ENCODE peak calls at places on chromosomes 13 and 19, in seven cellular contexts. I, A, C, H, V, F and O are unnamed samples.

GRCh38 chr13:97855570-97855970 is 97.9 kb upstream of the IPO5 start:
- DNase-seq in I (no peak), A (peak), C (peak), H (peak), V (peak), F (peak), O (peak)

GRCh38 chr19:4380254-4380727 is 20.1 kb downstream of the SH3GL1 start:
- DNase-seq in I (peak), A (no peak), C (peak), H (no peak), V (no peak), F (peak), O (no peak)

GRCh38 chr19:49643466-49643865 is 1.5 kb downstream of the SCAF1 start:
- DNase-seq in I (no peak), A (no peak), C (no peak), H (no peak), V (no peak), F (no peak), O (no peak)

GRCh38 chr19:31562916-31563626 is 213.8 kb upstream of the TSHZ3 start:
- DNase-seq in I (no peak), A (no peak), C (no peak), H (no peak), V (no peak), F (no peak), O (no peak)

GRCh38 chr13:114128624-114129522 is 3.5 kb downstream of the RASA3 start:
- DNase-seq in I (peak), A (no peak), C (peak), H (peak), V (no peak), F (peak), O (peak)

GRCh38 chr19:42114412-42114811 is 17.8 kb downstream of the POU2F2 start:
- DNase-seq in I (no peak), A (no peak), C (no peak), H (no peak), V (no peak), F (no peak), O (no peak)

GRCh38 chr13:30371649-30372265 is 50.5 kb upstream of the UBE2L5 start:
- DNase-seq in I (peak), A (no peak), C (no peak), H (peak), V (peak), F (peak), O (peak)

GRCh38 chr13:98507060-98507797 is 69.7 kb downstream of the STK24 start:
- DNase-seq in I (no peak), A (no peak), C (peak), H (no peak), V (no peak), F (peak), O (no peak)

GRCh38 chr13:52833261-52833660 is 15.2 kb downstream of the PCDH8 start:
- DNase-seq in I (no peak), A (no peak), C (no peak), H (no peak), V (no peak), F (no peak), O (no peak)

GRCh38 chr13:107192289-107192688 is 624.4 kb upstream of the ARGLU1 start:
- DNase-seq in I (no peak), A (no peak), C (no peak), H (peak), V (no peak), F (peak), O (no peak)

GRCh38 chr19:16566161-16566560 is 6.1 kb downstream of the SLC35E1 start:
- DNase-seq in I (peak), A (no peak), C (no peak), H (no peak), V (no peak), F (peak), O (no peak)